ENCODE peak calls at places on chromosomes 3 and 15, in four cellular contexts. B is psoas muscle, E is body of pancreas, X is AG04450. V is an unnamed sample.
A peak's percentile ranks its signal among the peaks of the same experiment; 100 is the strongest.

GRCh38 chr3:77690284-77690869 is 650.5 kb downstream of the ROBO2 start:
- DNase-seq in B (no peak), E (no peak), X (no peak), V (no peak)

GRCh38 chr3:177744873-177745646 is 547.8 kb upstream of the TBL1XR1 start:
- DNase-seq in B (no peak), E (no peak), X (no peak), V (no peak)

GRCh38 chr15:25345943-25346342 is 92.9 kb downstream of the UBE3A start:
- DNase-seq in B (peak; percentile 83), E (no peak), X (no peak), V (peak; percentile 72)

GRCh38 chr15:79632457-79632856 is 200.3 kb downstream of the MINAR1 start:
- DNase-seq in B (no peak), E (no peak), X (no peak), V (no peak)

GRCh38 chr15:26455828-26456227 is 317.0 kb downstream of the GABRB3 start:
- DNase-seq in B (no peak), E (no peak), X (no peak), V (no peak)

GRCh38 chr3:134328147-134328591 is 46.1 kb downstream of the AMOTL2 start:
- DNase-seq in B (peak; percentile 55), E (no peak), X (peak; percentile 83), V (no peak)

GRCh38 chr15:43370975-43371974 is at the start of the genes TUBGCP4 and ZSCAN29:
- DNase-seq in B (peak; percentile 92), E (peak; percentile 82), X (peak; percentile 26), V (peak; percentile 75)

GRCh38 chr3:5390221-5390620 is 202.7 kb downstream of the EDEM1 start:
- DNase-seq in B (no peak), E (no peak), X (no peak), V (no peak)

GRCh38 chr15:40048155-40048792 is 9.3 kb upstream of the SRP14 start:
- DNase-seq in B (no peak), E (no peak), X (no peak), V (no peak)

GRCh38 chr15:63466378-63467192 is 37.8 kb upstream of the USP3 start:
- DNase-seq in B (no peak), E (peak; percentile 36), X (peak; percentile 30), V (no peak)

GRCh38 chr3:142973217-142974009 is 9.9 kb upstream of the PAQR9 start:
- DNase-seq in B (peak; percentile 92), E (no peak), X (no peak), V (peak; percentile 78)

GRCh38 chr3:47355010-47355409 is 25.8 kb upstream of the PTPN23 start:
- DNase-seq in B (no peak), E (no peak), X (no peak), V (no peak)

GRCh38 chr3:188956839-188957489 is 214.8 kb upstream of the TPRG1 start:
- DNase-seq in B (no peak), E (peak; percentile 31), X (no peak), V (no peak)

GRCh38 chr15:98841419-98841970 is 166.1 kb downstream of the PGPEP1L start:
- DNase-seq in B (no peak), E (no peak), X (no peak), V (no peak)

GRCh38 chr3:31008986-31009385 is 114.5 kb upstream of the GADL1 start:
- DNase-seq in B (no peak), E (no peak), X (no peak), V (no peak)

GRCh38 chr3:49609314-49609713 is 55.0 kb downstream of the BSN start:
- DNase-seq in B (no peak), E (no peak), X (no peak), V (no peak)

DNA sequence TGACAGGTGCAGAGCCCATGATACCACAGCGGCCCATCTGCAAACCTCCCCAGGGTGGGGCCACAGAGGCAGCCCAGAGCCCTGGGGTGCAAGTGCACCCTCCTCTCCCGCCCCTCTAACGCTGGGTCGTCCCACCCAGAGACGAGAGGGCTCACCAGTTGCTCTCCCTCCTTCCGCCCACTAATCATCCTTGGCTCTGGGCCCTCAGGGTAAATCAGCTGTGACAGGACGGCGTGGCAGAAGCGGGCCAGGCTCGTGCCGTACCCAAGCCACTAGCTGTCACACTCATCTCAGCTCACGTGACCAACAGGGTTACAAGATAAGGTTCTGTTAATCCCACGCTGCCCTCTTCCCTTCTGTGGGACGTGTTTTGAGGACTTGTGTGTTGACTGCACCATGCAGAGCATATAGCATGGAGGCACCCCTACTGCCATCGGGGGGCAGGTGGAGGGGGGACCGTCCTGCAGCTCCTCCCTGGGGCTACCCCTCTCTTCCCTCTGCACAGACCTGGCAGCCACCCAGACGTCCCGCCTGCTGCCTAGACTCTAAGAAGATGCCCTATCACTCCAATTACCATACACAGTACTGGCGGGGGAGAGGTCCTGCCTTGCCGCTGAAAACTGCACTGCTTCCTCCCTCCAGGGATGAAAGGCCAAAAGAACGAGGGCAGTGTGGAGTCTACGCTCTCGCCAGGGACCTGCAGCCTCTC is 467 bp downstream of the TNK2 start:
- DNase-seq in B (peak; percentile 94), E (peak; percentile 56), X (no peak), V (peak; percentile 43)
- H3K4me3 ChIP-seq in B (peak overlapping the region; percentile 73), E (peak overlapping the region; percentile 35), X (peak overlapping the region; percentile 61), V (peak overlapping the region; percentile 65)

GRCh38 chr15:85725564-85725963 is 69.2 kb downstream of the KLHL25 start:
- DNase-seq in B (no peak), E (no peak), X (no peak), V (no peak)
- H3K4me3 ChIP-seq in B (no peak overlapping the region), E (no peak overlapping the region), X (no peak overlapping the region), V (no peak overlapping the region)

DNA sequence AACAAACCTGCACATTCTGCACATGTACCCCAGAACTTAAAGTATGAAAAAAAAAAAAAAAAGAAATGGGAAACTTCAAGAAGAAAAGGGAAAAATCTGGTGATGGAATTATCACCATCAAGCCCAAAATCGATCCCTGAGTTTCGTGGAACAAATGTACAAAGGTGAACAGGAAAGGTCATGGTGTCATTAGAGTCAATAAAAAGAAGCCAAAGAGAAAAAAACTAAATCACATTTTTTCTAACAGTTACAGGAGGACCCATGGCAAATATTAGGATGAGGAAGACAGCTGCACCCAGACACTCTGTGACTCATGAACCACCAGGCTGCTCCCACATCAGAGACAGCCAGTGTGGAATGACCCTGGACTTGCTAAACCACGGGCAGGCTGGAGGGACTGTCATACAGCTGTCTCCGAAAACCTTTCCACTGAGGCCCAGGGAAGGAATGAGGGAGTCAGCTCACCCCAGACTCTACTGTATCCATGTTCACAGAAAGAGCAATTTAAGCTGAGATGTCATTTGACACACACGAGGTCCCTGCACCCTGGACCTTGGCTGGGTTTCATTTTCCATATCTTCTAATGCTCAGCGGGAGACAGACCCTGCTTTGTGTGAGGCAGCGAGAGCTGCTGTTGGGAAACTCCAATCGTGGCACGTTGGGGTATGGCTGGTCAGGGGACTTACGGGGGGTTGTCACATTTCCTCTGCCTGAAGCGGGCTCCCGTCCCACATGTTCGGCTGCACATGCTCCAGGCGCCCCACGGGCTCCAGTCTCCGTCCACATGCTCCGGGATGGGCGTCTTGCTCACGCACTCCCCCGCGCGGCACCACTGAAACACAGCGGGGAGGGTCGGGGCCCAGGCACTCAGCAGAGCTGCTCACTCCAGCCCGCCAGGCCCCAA is 210.2 kb downstream of the ADAMTS17 start:
- DNase-seq in B (no peak), E (peak; percentile 66), X (no peak), V (peak; percentile 77)
- H3K4me3 ChIP-seq in B (peak overlapping the region; percentile 20), E (no peak overlapping the region), X (peak overlapping the region; percentile 51), V (peak overlapping the region; percentile 15)

GRCh38 chr15:92101706-92102434 is 248.4 kb downstream of the SLCO3A1 start:
- DNase-seq in B (no peak), E (no peak), X (no peak), V (no peak)
- H3K4me3 ChIP-seq in B (no peak overlapping the region), E (no peak overlapping the region), X (no peak overlapping the region), V (no peak overlapping the region)

V was measured in heart right ventricle.